ENCODE peak calls at places on chromosomes 12 and 14, in eight cellular contexts. V is GM12865, I is stomach, W is HCT116, Z is SK-N-SH, H is endodermal cell, B is lower leg skin, U is lower lobe of right lung. S is an unnamed sample.

GRCh38 chr12:119061208-119061796 is 80.0 kb downstream of the SRRM4 start:
- DNase-seq in V (peak), I (peak), W (no peak), Z (no peak), H (peak), B (peak), U (peak), S (no peak)

GRCh38 chr12:34595749-34596733 is 573.7 kb downstream of the ALG10 start:
- DNase-seq in V (no peak), I (no peak), W (no peak), Z (no peak), H (no peak), B (no peak), U (peak), S (no peak)

GRCh38 chr12:56601503-56601902 is 28.6 kb downstream of the BAZ2A start:
- DNase-seq in V (peak), I (no peak), W (no peak), Z (peak), H (peak), B (no peak), U (no peak), S (no peak)

GRCh38 chr14:89507926-89508460 is 91.0 kb upstream of the FOXN3 start:
- DNase-seq in V (no peak), I (no peak), W (peak), Z (no peak), H (no peak), B (no peak), U (no peak), S (no peak)

GRCh38 chr12:125185740-125186470 is 120.7 kb downstream of the AACS start:
- DNase-seq in V (peak), I (peak), W (peak), Z (peak), H (peak), B (peak), U (peak), S (peak)

GRCh38 chr12:95440401-95440800 is 33.6 kb upstream of the METAP2 start:
- DNase-seq in V (no peak), I (no peak), W (no peak), Z (no peak), H (no peak), B (no peak), U (no peak), S (no peak)

GRCh38 chr12:102958073-102958829 is 777 bp downstream of the ASCL1 start:
- DNase-seq in V (peak), I (no peak), W (no peak), Z (peak), H (peak), B (no peak), U (no peak), S (no peak)

GRCh38 chr14:21917699-21918436 is 244.2 kb upstream of the OR4E1 start:
- DNase-seq in V (peak), I (peak), W (peak), Z (peak), H (peak), B (no peak), U (no peak), S (no peak)

GRCh38 chr12:14643247-14643646 is 53.2 kb downstream of the GUCY2C start:
- DNase-seq in V (no peak), I (no peak), W (no peak), Z (no peak), H (no peak), B (no peak), U (no peak), S (peak)

GRCh38 chr12:98893126-98893525 is 248.0 kb downstream of the APAF1 start:
- DNase-seq in V (no peak), I (no peak), W (no peak), Z (peak), H (no peak), B (no peak), U (no peak), S (no peak)

GRCh38 chr12:111270773-111271172 is 98.1 kb downstream of the PHETA1 start:
- DNase-seq in V (no peak), I (no peak), W (peak), Z (no peak), H (peak), B (no peak), U (no peak), S (no peak)

GRCh38 chr14:95300002-95300696 is 19.6 kb downstream of the CLMN start:
- DNase-seq in V (no peak), I (no peak), W (no peak), Z (no peak), H (no peak), B (no peak), U (no peak), S (no peak)

GRCh38 chr12:79236920-79237319 is 372.3 kb downstream of the SYT1 start:
- DNase-seq in V (no peak), I (no peak), W (no peak), Z (no peak), H (no peak), B (no peak), U (no peak), S (no peak)

GRCh38 chr12:96396914-96397313 is 3.3 kb downstream of the CDK17 start:
- DNase-seq in V (no peak), I (no peak), W (no peak), Z (no peak), H (no peak), B (no peak), U (no peak), S (no peak)

GRCh38 chr14:50532502-50533313 is at the start of gene MAP4K5:
- DNase-seq in V (peak), I (peak), W (peak), Z (peak), H (peak), B (peak), U (peak), S (peak)

GRCh38 chr12:100127766-100128508 is 14.7 kb downstream of the BLTP3B start:
- DNase-seq in V (no peak), I (no peak), W (no peak), Z (no peak), H (no peak), B (no peak), U (no peak), S (peak)

GRCh38 chr14:44162197-44162596 is 344.9 kb downstream of the FSCB start:
- DNase-seq in V (no peak), I (no peak), W (no peak), Z (no peak), H (no peak), B (no peak), U (no peak), S (no peak)

GRCh38 chr14:68819260-68819691 is 26.4 kb upstream of the ZFP36L1 start:
- DNase-seq in V (no peak), I (peak), W (peak), Z (peak), H (peak), B (no peak), U (no peak), S (peak)

GRCh38 chr14:35808076-35808657 is 928 bp downstream of the RALGAPA1 start:
- DNase-seq in V (peak), I (peak), W (no peak), Z (no peak), H (peak), B (no peak), U (no peak), S (no peak)

GRCh38 chr14:83707056-83707455 is 1822.9 kb upstream of the FLRT2 start:
- DNase-seq in V (no peak), I (no peak), W (no peak), Z (no peak), H (no peak), B (no peak), U (no peak), S (no peak)

GRCh38 chr12:11743748-11744147 is 94.3 kb downstream of the ETV6 start:
- DNase-seq in V (no peak), I (no peak), W (no peak), Z (no peak), H (peak), B (no peak), U (no peak), S (no peak)

GRCh38 chr14:24307575-24308341 is at the start of gene CIDEB:
- DNase-seq in V (peak), I (peak), W (no peak), Z (peak), H (peak), B (no peak), U (peak), S (no peak)

GRCh38 chr14:98501335-98501734 is 770.7 kb downstream of the BCL11B start:
- DNase-seq in V (no peak), I (no peak), W (no peak), Z (no peak), H (no peak), B (peak), U (no peak), S (no peak)

GRCh38 chr14:22432348-22432976 is 156.6 kb downstream of the DAD1 start:
- DNase-seq in V (peak), I (peak), W (peak), Z (no peak), H (peak), B (peak), U (no peak), S (peak)

GRCh38 chr12:121175383-121176119 is 34.4 kb upstream of the P2RX4 start:
- DNase-seq in V (peak), I (no peak), W (no peak), Z (no peak), H (no peak), B (peak), U (no peak), S (no peak)

GRCh38 chr14:70254476-70254961 is 65.8 kb upstream of the SLC8A3 start:
- DNase-seq in V (peak), I (peak), W (no peak), Z (peak), H (peak), B (no peak), U (peak), S (peak)
- H3K4me3 ChIP-seq in V (peak), I (peak), W (peak), Z (peak), H (peak), B (no peak), U (peak), S (peak)

GRCh38 chr12:113069149-113069548 is 12.6 kb downstream of the DTX1 start:
- DNase-seq in V (no peak), I (no peak), W (no peak), Z (no peak), H (peak), B (no peak), U (no peak), S (no peak)

GRCh38 chr12:113065126-113066007 is 8.8 kb downstream of the DTX1 start:
- DNase-seq in V (peak), I (no peak), W (no peak), Z (peak), H (peak), B (no peak), U (no peak), S (no peak)

GRCh38 chr12:113068312-113068935 is 11.9 kb downstream of the DTX1 start:
- DNase-seq in V (no peak), I (no peak), W (no peak), Z (no peak), H (no peak), B (no peak), U (no peak), S (no peak)

GRCh38 chr12:113064395-113065125 is 8.0 kb downstream of the DTX1 start:
- DNase-seq in V (no peak), I (no peak), W (no peak), Z (peak), H (no peak), B (no peak), U (no peak), S (no peak)

GRCh38 chr12:113066806-113067400 is 10.4 kb downstream of the DTX1 start:
- DNase-seq in V (no peak), I (no peak), W (no peak), Z (peak), H (peak), B (no peak), U (no peak), S (no peak)
- H3K4me3 ChIP-seq in V (no peak), I (no peak), W (no peak), Z (no peak), H (no peak), B (no peak), U (no peak), S (no peak)

DNA sequence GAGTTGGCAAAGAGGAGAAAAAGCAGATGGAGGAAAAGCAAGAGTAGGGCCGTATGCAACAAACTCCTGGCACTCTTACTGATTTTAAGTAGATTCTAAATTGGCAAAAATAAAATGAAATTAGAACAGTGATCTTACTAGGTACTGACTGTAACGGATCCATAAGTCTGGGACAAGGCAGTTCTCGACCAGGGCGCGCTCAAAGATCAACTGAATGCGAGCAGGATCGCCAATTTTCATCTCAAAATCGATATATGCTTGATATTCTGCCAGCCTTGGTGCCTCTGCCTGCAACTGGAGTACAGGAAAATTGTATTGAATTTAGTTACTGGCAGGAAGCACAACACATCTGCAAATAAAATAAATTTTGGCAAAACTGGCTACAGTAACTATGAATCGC is 22.2 kb downstream of the SART3 start:
- DNase-seq in V (no peak), I (no peak), W (no peak), Z (no peak), H (peak), B (no peak), U (no peak), S (no peak)
- H3K4me3 ChIP-seq in V (no peak), I (no peak), W (no peak), Z (no peak), H (no peak), B (no peak), U (no peak), S (no peak)

GRCh38 chr12:127342861-127343260 is 924.1 kb upstream of the TMEM132C start:
- DNase-seq in V (no peak), I (no peak), W (no peak), Z (no peak), H (no peak), B (no peak), U (no peak), S (no peak)
- H3K4me3 ChIP-seq in V (no peak), I (no peak), W (no peak), Z (no peak), H (no peak), B (no peak), U (no peak), S (no peak)

GRCh38 chr12:131831635-131832041 is 3.4 kb downstream of the MMP17 start:
- DNase-seq in V (no peak), I (no peak), W (no peak), Z (no peak), H (no peak), B (no peak), U (no peak), S (peak)
- H3K4me3 ChIP-seq in V (no peak), I (peak), W (no peak), Z (peak), H (no peak), B (no peak), U (peak), S (peak)

GRCh38 chr14:102540310-102541028 is 30.9 kb upstream of the ANKRD9 start:
- DNase-seq in V (no peak), I (no peak), W (no peak), Z (peak), H (peak), B (no peak), U (no peak), S (peak)
- H3K4me3 ChIP-seq in V (no peak), I (no peak), W (no peak), Z (no peak), H (no peak), B (no peak), U (no peak), S (no peak)

GRCh38 chr14:61563162-61563511 is 132.2 kb upstream of the HIF1A start:
- DNase-seq in V (no peak), I (no peak), W (no peak), Z (no peak), H (no peak), B (no peak), U (no peak), S (no peak)
- H3K4me3 ChIP-seq in V (no peak), I (no peak), W (peak), Z (no peak), H (no peak), B (no peak), U (no peak), S (no peak)

DNA sequence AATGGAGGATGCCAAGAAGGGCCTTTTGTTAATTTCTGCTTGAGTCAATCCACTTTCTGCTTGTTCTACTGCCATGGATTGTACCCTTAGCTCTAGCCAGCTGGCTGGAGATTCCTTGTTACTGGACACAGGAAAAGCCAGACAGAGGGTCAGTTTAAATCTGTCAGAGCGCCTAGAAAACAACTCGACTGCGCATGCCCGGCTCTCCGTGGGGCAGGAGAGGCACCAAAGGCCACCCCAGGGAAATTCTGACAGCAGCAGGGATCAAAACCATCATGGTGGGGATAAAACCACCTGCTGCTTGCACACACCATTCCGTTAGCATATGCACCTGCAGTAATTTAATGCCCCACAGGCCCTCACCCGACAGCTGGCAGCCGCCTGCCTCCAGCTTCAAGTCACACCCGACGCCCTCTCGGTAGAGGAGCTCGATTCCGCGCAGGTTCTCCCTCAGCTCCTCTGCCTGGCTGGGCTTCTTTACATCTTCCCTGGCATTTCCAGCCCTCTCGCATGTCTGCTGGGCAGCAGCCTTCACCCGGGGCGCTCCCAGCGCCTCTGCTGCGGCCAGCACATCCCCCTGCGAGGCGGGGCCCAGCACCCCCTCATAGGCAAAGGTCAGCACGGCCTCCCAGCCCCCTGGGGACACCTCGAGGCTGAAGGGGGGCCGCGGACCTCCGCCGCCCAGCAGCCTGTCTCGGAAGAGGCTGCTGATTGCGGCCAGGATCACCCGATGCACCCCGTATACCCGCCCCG is 1.1 kb downstream of the KLHL33 start:
- DNase-seq in V (no peak), I (no peak), W (no peak), Z (no peak), H (no peak), B (no peak), U (no peak), S (no peak)
- H3K4me3 ChIP-seq in V (no peak), I (peak), W (no peak), Z (no peak), H (no peak), B (no peak), U (peak), S (peak)

S was measured in skeletal muscle cell.